ENCODE peak calls at places on chromosome 22, in nine cellular contexts. I is IMR-90; Z is lung; N is ovary; D is tibial artery; Q is stomach; K is PC-3; R is CD8-positive, alpha-beta memory T cell; S is AG04450. Y is an unnamed sample.

GRCh38 chr22:27515091-27515523 is 286.4 kb downstream of the MN1 start:
- DNase-seq in I (no peak), Z (no peak), N (no peak), D (peak; percentile 85), Q (no peak), K (no peak), R (no peak), S (no peak), Y (peak; percentile 39)

GRCh38 chr22:29314537-29315285 is 786 bp downstream of the RASL10A start:
- DNase-seq in I (no peak), Z (no peak), N (no peak), D (peak; percentile 64), Q (no peak), K (peak; percentile 22), R (no peak), S (no peak), Y (no peak)

GRCh38 chr22:31313366-31314147 is 21.3 kb upstream of the PIK3IP1 start:
- DNase-seq in I (peak; percentile 61), Z (peak; percentile 90), N (peak; percentile 91), D (peak; percentile 86), Q (peak; percentile 94), K (peak; percentile 83), R (peak; percentile 48), S (peak; percentile 33), Y (peak; percentile 89)

GRCh38 chr22:30015229-30015797 is 65.0 kb upstream of the HORMAD2 start:
- DNase-seq in I (peak; percentile 60), Z (no peak), N (no peak), D (no peak), Q (no peak), K (peak; percentile 68), R (no peak), S (no peak), Y (no peak)

GRCh38 chr22:50532353-50532700 is 2.5 kb upstream of the TYMP start:
- DNase-seq in I (no peak), Z (peak; percentile 56), N (no peak), D (no peak), Q (no peak), K (no peak), R (no peak), S (no peak), Y (no peak)

GRCh38 chr22:50729391-50730012 is 8.5 kb upstream of the ACR start:
- DNase-seq in I (no peak), Z (no peak), N (peak; percentile 7), D (peak; percentile 47), Q (no peak), K (no peak), R (no peak), S (no peak), Y (no peak)

GRCh38 chr22:26837784-26838520 is 180.6 kb downstream of the MIAT start:
- DNase-seq in I (no peak), Z (no peak), N (no peak), D (no peak), Q (no peak), K (no peak), R (no peak), S (no peak), Y (no peak)

GRCh38 chr22:22355233-22355834 is 110.7 kb downstream of the VPREB1 start:
- DNase-seq in I (no peak), Z (no peak), N (no peak), D (no peak), Q (no peak), K (no peak), R (no peak), S (no peak), Y (no peak)

GRCh38 chr22:26673485-26673884 is 16.1 kb downstream of the MIAT start:
- DNase-seq in I (no peak), Z (no peak), N (no peak), D (no peak), Q (no peak), K (peak; percentile 32), R (no peak), S (no peak), Y (no peak)

GRCh38 chr22:35039625-35040024 is 26.3 kb upstream of the ISX start:
- DNase-seq in I (no peak), Z (no peak), N (no peak), D (no peak), Q (no peak), K (no peak), R (no peak), S (no peak), Y (no peak)

GRCh38 chr22:21626735-21627469 is 2.9 kb downstream of the YDJC start:
- DNase-seq in I (no peak), Z (no peak), N (no peak), D (no peak), Q (no peak), K (no peak), R (no peak), S (no peak), Y (no peak)

GRCh38 chr22:24091551-24092420 is 80.7 kb downstream of the CABIN1 start:
- DNase-seq in I (no peak), Z (no peak), N (no peak), D (peak; percentile 55), Q (no peak), K (no peak), R (no peak), S (no peak), Y (peak; percentile 33)

GRCh38 chr22:50486561-50487289 is at the start of gene MIOX:
- DNase-seq in I (no peak), Z (no peak), N (no peak), D (no peak), Q (no peak), K (no peak), R (no peak), S (no peak), Y (no peak)

GRCh38 chr22:23764931-23765881 is 2.4 kb downstream of the C22orf15 start:
- DNase-seq in I (no peak), Z (no peak), N (no peak), D (no peak), Q (no peak), K (no peak), R (no peak), S (no peak), Y (no peak)

GRCh38 chr22:48239461-48240164 is 1477.2 kb downstream of the TBC1D22A start:
- DNase-seq in I (no peak), Z (no peak), N (no peak), D (peak; percentile 17), Q (peak; percentile 21), K (no peak), R (no peak), S (no peak), Y (no peak)

GRCh38 chr22:48242461-48242864 is 1480.0 kb downstream of the TBC1D22A start:
- DNase-seq in I (no peak), Z (no peak), N (no peak), D (peak; percentile 29), Q (peak; percentile 2), K (no peak), R (no peak), S (no peak), Y (no peak)

GRCh38 chr22:48240165-48240934 is 1477.9 kb downstream of the TBC1D22A start:
- DNase-seq in I (no peak), Z (no peak), N (no peak), D (no peak), Q (peak; percentile 1), K (no peak), R (no peak), S (no peak), Y (no peak)

GRCh38 chr22:48241658-48242057 is 1479.2 kb downstream of the TBC1D22A start:
- DNase-seq in I (no peak), Z (no peak), N (no peak), D (peak; percentile 32), Q (peak; percentile 23), K (no peak), R (no peak), S (no peak), Y (no peak)

DNA sequence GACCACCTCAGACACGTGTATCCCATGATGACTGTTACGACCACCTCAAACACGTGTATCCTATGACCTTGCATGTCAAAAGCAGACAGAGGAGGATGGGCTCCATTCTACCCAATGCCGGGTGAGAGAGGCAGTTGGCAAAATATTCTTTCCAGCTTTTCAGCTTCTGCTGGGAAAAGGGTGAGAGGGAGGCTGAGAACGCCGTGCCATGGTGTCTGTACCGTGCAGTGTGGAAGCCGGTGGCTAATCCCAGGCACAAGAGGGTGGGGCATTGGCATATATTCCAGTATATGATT is 1478.4 kb downstream of the TBC1D22A start:
- DNase-seq in I (no peak), Z (no peak), N (no peak), D (peak; percentile 43), Q (peak; percentile 16), K (no peak), R (no peak), S (no peak), Y (no peak)
- H3K27ac ChIP-seq in I (no peak overlapping the region), Z (no peak overlapping the region), N (no peak overlapping the region), D (no peak overlapping the region), Q (no peak overlapping the region), K (no peak overlapping the region), R (no peak overlapping the region), S (no peak overlapping the region), Y (no peak overlapping the region)

DNA sequence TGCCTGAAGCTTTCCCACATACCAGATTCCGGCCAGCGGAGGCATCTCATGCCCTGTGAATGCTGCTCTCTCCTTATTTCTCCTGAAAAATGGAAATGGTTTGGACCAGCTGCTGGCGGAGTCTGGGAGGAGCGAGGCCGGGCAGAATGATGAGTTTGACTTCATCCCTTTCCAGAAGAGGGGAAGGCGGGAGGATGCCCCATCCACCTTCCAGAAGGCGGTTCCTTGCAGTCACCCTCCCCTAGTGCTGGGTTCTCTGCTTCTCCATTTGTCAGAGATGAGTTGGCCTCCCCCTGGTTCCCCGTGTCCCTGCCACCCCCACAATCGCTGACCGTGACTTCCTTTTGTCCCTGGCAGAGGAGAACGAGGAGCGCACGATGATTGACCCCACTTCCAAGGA is 75.6 kb downstream of the PARVB start:
- DNase-seq in I (no peak), Z (no peak), N (no peak), D (no peak), Q (no peak), K (no peak), R (no peak), S (no peak), Y (no peak)
- H3K27ac ChIP-seq in I (no peak overlapping the region), Z (no peak overlapping the region), N (no peak overlapping the region), D (no peak overlapping the region), Q (no peak overlapping the region), K (no peak overlapping the region), R (no peak overlapping the region), S (no peak overlapping the region), Y (no peak overlapping the region)

DNA sequence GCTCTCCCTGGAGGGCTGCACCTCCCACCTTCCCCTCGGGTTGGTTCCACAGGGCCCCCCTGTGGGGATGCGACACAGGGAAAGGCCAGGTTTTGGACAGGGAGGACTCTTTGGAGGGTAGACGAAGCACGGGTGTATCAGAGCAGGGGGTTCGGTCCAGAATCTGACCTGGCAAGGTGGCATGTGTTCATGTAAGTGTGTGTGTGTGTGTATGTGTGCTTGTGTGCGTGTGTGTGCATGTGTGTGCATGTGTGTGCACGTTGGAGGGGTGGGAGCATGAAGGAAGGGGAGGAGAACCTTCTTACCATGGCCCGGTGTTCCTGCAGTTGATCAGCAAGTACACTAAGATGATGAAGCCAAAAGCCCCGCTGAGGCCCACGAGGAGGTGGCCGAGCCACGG is 14.7 kb downstream of the IL2RB start:
- DNase-seq in I (no peak), Z (no peak), N (no peak), D (no peak), Q (no peak), K (no peak), R (no peak), S (no peak), Y (no peak)
- H3K27ac ChIP-seq in I (no peak overlapping the region), Z (no peak overlapping the region), N (no peak overlapping the region), D (no peak overlapping the region), Q (no peak overlapping the region), K (no peak overlapping the region), R (no peak overlapping the region), S (no peak overlapping the region), Y (no peak overlapping the region)

DNA sequence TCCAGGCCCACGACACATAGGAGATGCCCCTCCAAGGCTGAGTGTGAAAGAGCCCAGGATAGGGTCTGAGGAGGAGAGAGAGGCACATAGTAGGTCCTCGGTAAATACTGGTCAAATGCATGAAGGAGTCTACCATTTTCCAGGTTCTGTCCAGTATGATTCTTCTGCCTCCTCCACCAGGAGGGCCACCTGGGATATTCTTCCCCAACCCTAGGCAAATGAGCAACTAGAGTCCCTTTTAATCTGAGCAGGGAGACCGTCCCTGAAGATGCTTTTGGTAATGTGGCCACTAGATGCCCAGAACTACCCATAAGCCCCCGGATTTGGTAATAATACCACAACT is 6.7 kb downstream of the PDGFB start:
- DNase-seq in I (no peak), Z (no peak), N (no peak), D (no peak), Q (no peak), K (no peak), R (no peak), S (no peak), Y (no peak)
- H3K27ac ChIP-seq in I (no peak overlapping the region), Z (no peak overlapping the region), N (no peak overlapping the region), D (no peak overlapping the region), Q (peak overlapping the region; percentile 37), K (no peak overlapping the region), R (no peak overlapping the region), S (no peak overlapping the region), Y (no peak overlapping the region)